ENCODE peak calls at places on chromosomes 13 and 19, in six cellular contexts. Y is Caco-2, G is fibroblast of lung, D is body of pancreas, N is ovary, S is tibial nerve. A is an unnamed sample.

GRCh38 chr19:34364830-34365462 is at the start of gene GPI:
- DNase-seq in Y (peak; percentile 62), G (peak; percentile 34), D (peak; percentile 78), N (peak; percentile 40), S (peak; percentile 29), A (peak; percentile 66)

GRCh38 chr13:32225494-32225931 is 89.7 kb downstream of the ZAR1L start:
- DNase-seq in Y (peak; percentile 85), G (peak; percentile 69), D (no peak), N (no peak), S (no peak), A (no peak)

GRCh38 chr19:44712864-44713515 is 14.0 kb downstream of the CEACAM16 start:
- DNase-seq in Y (peak; percentile 53), G (peak; percentile 15), D (no peak), N (no peak), S (no peak), A (no peak)

GRCh38 chr13:59391696-59392095 is 772.0 kb downstream of the DIAPH3 start:
- DNase-seq in Y (peak; percentile 76), G (peak; percentile 84), D (peak; percentile 68), N (no peak), S (peak; percentile 75), A (peak; percentile 71)

GRCh38 chr13:99501952-99502310 is 659 bp downstream of the TM9SF2 start:
- DNase-seq in Y (no peak), G (peak; percentile 23), D (peak; percentile 45), N (no peak), S (no peak), A (peak; percentile 29)

GRCh38 chr13:73399347-73400216 is 340.8 kb downstream of the KLF5 start:
- DNase-seq in Y (peak; percentile 77), G (no peak), D (peak; percentile 8), N (no peak), S (no peak), A (no peak)

GRCh38 chr13:44352671-44353070 is 21.0 kb upstream of the SERP2 start:
- DNase-seq in Y (no peak), G (no peak), D (no peak), N (no peak), S (no peak), A (peak; percentile 79)

GRCh38 chr19:29569038-29569911 is 36.8 kb upstream of the POP4 start:
- DNase-seq in Y (no peak), G (no peak), D (no peak), N (no peak), S (no peak), A (no peak)

GRCh38 chr19:18453269-18454024 is 15.5 kb upstream of the ISYNA1 start:
- DNase-seq in Y (no peak), G (peak; percentile 43), D (no peak), N (no peak), S (no peak), A (no peak)

GRCh38 chr13:98480915-98481510 is 95.9 kb downstream of the STK24 start:
- DNase-seq in Y (no peak), G (peak; percentile 38), D (peak; percentile 63), N (peak; percentile 48), S (no peak), A (no peak)

DNA sequence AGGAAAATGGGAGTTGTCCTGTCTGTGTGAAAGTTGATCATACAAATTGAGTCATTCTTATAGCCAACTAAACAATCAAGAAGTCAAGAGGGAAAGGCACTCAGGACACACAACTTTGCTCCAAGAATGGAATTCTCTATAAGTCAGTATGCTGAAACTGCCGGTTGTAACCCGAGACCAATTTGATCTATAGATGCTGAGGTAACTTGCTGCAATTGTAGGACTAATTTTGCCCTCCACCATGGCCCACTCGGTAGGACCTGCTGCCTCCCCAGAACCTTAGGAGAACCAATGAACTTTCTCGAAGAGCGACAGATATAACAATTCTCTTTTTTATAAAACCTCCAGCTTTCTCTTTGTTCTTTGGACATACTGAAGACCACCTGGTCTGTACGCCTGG is 157.0 kb downstream of the RNF17 start:
- DNase-seq in Y (no peak), G (peak; percentile 17), D (no peak), N (no peak), S (no peak), A (no peak)
- H3K4me3 ChIP-seq in Y (no peak overlapping the region), G (no peak overlapping the region), D (no peak overlapping the region), N (no peak overlapping the region), S (no peak overlapping the region), A (no peak overlapping the region)

DNA sequence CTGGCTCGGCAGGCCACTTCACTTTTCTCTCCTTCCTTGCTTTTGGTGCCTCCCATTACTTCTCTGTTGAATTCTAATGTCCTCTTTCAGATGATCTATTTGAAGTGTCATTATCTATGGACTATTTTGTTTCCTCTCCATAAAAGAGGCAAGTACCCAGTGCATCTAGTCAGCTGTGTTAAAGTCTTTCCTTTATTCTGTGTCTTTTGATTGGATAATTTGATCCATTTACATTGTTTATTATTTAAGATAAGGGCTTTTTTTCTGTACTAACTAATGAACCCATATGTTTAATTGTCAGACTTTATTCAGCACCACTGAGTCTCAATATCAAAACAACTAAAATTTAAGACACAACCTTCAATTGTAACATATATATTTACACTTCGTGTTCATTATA is 36.4 kb downstream of the IGFL3 start:
- DNase-seq in Y (no peak), G (no peak), D (no peak), N (no peak), S (no peak), A (no peak)
- H3K36me3 ChIP-seq in Y (no peaks in the 10 kb centered on the region), G (no peaks in the 10 kb centered on the region), D (no peaks in the 10 kb centered on the region), N (no peaks in the 10 kb centered on the region), S (no peaks in the 10 kb centered on the region), A (no peaks in the 10 kb centered on the region)

GRCh38 chr13:56906909-56907308 is 233.8 kb upstream of the PRR20A start:
- DNase-seq in Y (no peak), G (no peak), D (no peak), N (no peak), S (no peak), A (no peak)
- H3K4me3 ChIP-seq in Y (no peak overlapping the region), G (no peak overlapping the region), D (no peak overlapping the region), N (no peak overlapping the region), S (no peak overlapping the region), A (no peak overlapping the region)

GRCh38 chr19:4639531-4640246 is 373 bp downstream of the TNFAIP8L1 start:
- DNase-seq in Y (peak; percentile 49), G (no peak), D (peak; percentile 41), N (peak; percentile 54), S (no peak), A (no peak)

GRCh38 chr19:4641132-4641531 is 1.8 kb downstream of the TNFAIP8L1 start:
- DNase-seq in Y (no peak), G (no peak), D (no peak), N (no peak), S (no peak), A (no peak)

GRCh38 chr19:4640247-4641000 is 1.1 kb downstream of the TNFAIP8L1 start:
- DNase-seq in Y (no peak), G (no peak), D (no peak), N (no peak), S (no peak), A (no peak)

GRCh38 chr19:4645718-4646117 is 6.4 kb downstream of the TNFAIP8L1 start:
- DNase-seq in Y (no peak), G (no peak), D (no peak), N (no peak), S (no peak), A (no peak)

DNA sequence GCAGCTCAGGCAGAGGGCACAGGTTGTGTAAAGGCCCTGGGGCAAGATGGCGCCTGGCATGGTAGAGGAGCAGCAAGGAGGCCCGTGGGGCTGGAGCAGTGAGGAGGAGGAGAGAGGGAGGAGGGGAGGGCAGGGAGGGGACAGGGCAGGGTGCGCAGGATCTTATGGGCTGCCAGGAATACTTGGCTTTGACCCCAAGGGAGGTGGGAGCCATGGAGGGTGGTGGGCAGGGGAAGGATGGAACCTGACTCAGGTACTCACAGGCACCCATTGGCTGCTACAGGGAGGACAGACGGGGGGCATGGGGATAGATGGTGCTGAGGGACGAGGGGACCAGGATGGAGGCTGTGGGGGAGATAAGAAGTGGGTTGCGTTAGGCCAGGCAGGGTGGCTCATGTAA is 3.3 kb downstream of the TNFAIP8L1 start:
- DNase-seq in Y (no peak), G (no peak), D (no peak), N (no peak), S (no peak), A (no peak)
- H3K36me3 ChIP-seq in Y (peaks cover 1% of the 10 kb centered on the region), G (no peaks in the 10 kb centered on the region), D (no peaks in the 10 kb centered on the region), N (no peaks in the 10 kb centered on the region), S (no peaks in the 10 kb centered on the region), A (no peaks in the 10 kb centered on the region)

DNA sequence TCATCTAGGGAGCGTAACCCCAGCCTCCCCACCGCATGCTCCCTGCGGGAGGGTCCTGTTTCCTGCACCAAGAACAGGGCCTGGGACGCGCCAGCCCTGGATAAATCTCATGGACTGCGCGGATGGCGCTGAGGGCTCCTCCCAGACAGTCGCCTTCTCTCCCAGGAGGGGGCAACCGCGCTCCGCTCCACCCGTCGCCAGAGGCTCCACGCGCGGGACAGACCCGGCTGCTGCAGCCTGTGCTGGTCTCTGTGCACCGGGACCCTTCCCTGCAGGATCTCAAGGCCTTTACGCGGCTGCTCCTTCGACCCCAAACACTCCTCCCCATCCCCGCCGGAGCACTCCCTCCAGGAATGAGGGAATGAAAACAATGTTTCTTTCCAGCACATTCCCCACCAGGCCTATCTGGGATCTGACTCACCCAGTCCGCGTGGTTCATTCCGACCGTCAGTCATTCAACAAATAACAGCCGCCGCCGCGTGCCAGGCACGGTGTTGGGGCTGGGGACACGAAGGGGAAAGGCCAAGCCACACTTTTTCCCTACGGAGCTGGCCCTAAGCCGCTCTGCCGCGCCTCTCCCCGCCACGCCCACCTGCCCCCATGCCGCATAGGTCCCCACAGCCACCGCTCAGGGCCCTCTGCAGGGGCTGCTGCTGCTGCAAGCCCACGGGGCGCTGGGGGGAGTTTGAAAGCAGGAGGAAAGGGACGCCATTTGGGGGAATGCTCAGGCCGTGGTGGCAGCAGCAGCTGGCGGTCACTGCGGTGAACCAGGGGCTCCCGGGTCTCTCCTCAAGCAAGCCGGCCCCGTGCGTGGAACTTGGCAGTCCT is 6.0 kb downstream of the PNMA8B start:
- DNase-seq in Y (no peak), G (peak; percentile 56), D (peak; percentile 38), N (peak; percentile 69), S (peak; percentile 50), A (no peak)
- H3K4me3 ChIP-seq in Y (no peak overlapping the region), G (no peak overlapping the region), D (no peak overlapping the region), N (no peak overlapping the region), S (no peak overlapping the region), A (no peak overlapping the region)

GRCh38 chr19:32594021-32594420 is 13.0 kb downstream of the PDCD5 start:
- DNase-seq in Y (no peak), G (no peak), D (no peak), N (no peak), S (no peak), A (no peak)

GRCh38 chr19:32599258-32599657 is 18.3 kb downstream of the PDCD5 start:
- DNase-seq in Y (no peak), G (no peak), D (no peak), N (no peak), S (no peak), A (no peak)

GRCh38 chr19:32595491-32595890 is 14.5 kb downstream of the PDCD5 start:
- DNase-seq in Y (no peak), G (no peak), D (no peak), N (no peak), S (no peak), A (no peak)

GRCh38 chr19:32599736-32600157 is 18.8 kb downstream of the PDCD5 start:
- DNase-seq in Y (peak; percentile 60), G (peak; percentile 74), D (peak; percentile 38), N (no peak), S (no peak), A (peak; percentile 46)

DNA sequence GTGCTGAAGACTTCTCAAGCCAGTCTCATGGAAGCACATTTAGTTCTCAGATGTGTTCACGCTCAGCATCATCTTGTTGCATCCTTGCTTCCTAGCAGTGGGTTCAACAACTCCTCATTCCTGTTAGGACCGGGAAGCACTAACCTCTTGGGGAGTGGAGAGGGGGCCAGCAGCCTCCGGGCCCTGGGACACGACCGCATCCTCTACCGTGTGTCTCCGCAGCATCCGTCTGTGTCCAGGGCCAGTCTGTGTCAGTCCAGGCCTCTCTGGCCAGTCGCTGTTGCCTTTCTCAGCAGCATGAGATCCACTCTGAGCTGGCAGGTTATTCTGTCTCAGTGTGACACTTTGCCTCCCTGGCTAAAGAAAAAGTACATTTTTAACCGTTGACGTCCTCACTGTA is 17.0 kb downstream of the PDCD5 start:
- DNase-seq in Y (no peak), G (no peak), D (no peak), N (no peak), S (no peak), A (no peak)
- H3K36me3 ChIP-seq in Y (peaks cover 4% of the 10 kb centered on the region), G (peaks cover 19% of the 10 kb centered on the region), D (peaks cover 28% of the 10 kb centered on the region), N (no peaks in the 10 kb centered on the region), S (peaks cover 3% of the 10 kb centered on the region), A (peaks cover 76% of the 10 kb centered on the region)

A was measured in DND-41.